ENCODE peak calls at places on chromosomes 11 and 22, in nine cellular contexts. One of them, this sample, is unnamed.

GRCh38 chr22:43053176-43053575 is 36.0 kb downstream of the TTLL1 start:
- DNase-seq in stomach: no peak
- DNase-seq in prostate gland: no peak
- DNase-seq in ovary: no peak
- DNase-seq in K562: no peak
- DNase-seq in IMR-90: no peak
- DNase-seq in uterus: no peak
- DNase-seq in body of pancreas: no peak
- DNase-seq in HCT116: no peak
- DNase-seq in this sample: no peak

GRCh38 chr11:131889146-131889577 is 518.7 kb downstream of the NTM start:
- DNase-seq in body of pancreas: no peak
- DNase-seq in K562: no peak
- DNase-seq in stomach: no peak
- DNase-seq in IMR-90: peak
- DNase-seq in prostate gland: no peak
- DNase-seq in HCT116: no peak
- DNase-seq in uterus: peak
- DNase-seq in ovary: no peak
- DNase-seq in this sample: no peak

GRCh38 chr22:49208768-49209252 is 618.9 kb downstream of the BRD1 start:
- DNase-seq in uterus: peak
- DNase-seq in prostate gland: no peak
- DNase-seq in ovary: no peak
- DNase-seq in K562: peak
- DNase-seq in stomach: peak
- DNase-seq in IMR-90: no peak
- DNase-seq in body of pancreas: no peak
- DNase-seq in HCT116: no peak
- DNase-seq in this sample: no peak

GRCh38 chr11:2599561-2600189 is 100.1 kb downstream of the KCNQ1OT1 start:
- DNase-seq in uterus: no peak
- DNase-seq in prostate gland: peak
- DNase-seq in K562: no peak
- DNase-seq in body of pancreas: peak
- DNase-seq in HCT116: no peak
- DNase-seq in ovary: no peak
- DNase-seq in IMR-90: no peak
- DNase-seq in stomach: no peak
- DNase-seq in this sample: no peak

GRCh38 chr22:44261861-44262595 is 50.7 kb downstream of the SHISAL1 start:
- DNase-seq in uterus: peak
- DNase-seq in body of pancreas: no peak
- DNase-seq in K562: no peak
- DNase-seq in prostate gland: no peak
- DNase-seq in stomach: no peak
- DNase-seq in HCT116: no peak
- DNase-seq in ovary: peak
- DNase-seq in IMR-90: no peak
- DNase-seq in this sample: no peak

GRCh38 chr22:50704510-50705218 is 32.0 kb downstream of the SHANK3 start:
- DNase-seq in HCT116: no peak
- DNase-seq in K562: no peak
- DNase-seq in prostate gland: no peak
- DNase-seq in body of pancreas: no peak
- DNase-seq in stomach: no peak
- DNase-seq in IMR-90: no peak
- DNase-seq in ovary: no peak
- DNase-seq in uterus: no peak
- DNase-seq in this sample: no peak

GRCh38 chr11:16818284-16818683 is 79.8 kb downstream of the C11orf58 start:
- DNase-seq in HCT116: no peak
- DNase-seq in prostate gland: no peak
- DNase-seq in stomach: no peak
- DNase-seq in K562: no peak
- DNase-seq in IMR-90: no peak
- DNase-seq in body of pancreas: no peak
- DNase-seq in uterus: no peak
- DNase-seq in ovary: no peak
- DNase-seq in this sample: no peak

GRCh38 chr22:37161442-37161841 is 11.7 kb upstream of the IL2RB start:
- DNase-seq in prostate gland: no peak
- DNase-seq in K562: peak
- DNase-seq in uterus: no peak
- DNase-seq in HCT116: peak
- DNase-seq in body of pancreas: no peak
- DNase-seq in IMR-90: no peak
- DNase-seq in ovary: no peak
- DNase-seq in stomach: no peak
- DNase-seq in this sample: no peak

GRCh38 chr22:50271519-50271970 is 1.4 kb upstream of the MAPK11 start:
- DNase-seq in stomach: peak
- DNase-seq in K562: peak
- DNase-seq in ovary: peak
- DNase-seq in body of pancreas: peak
- DNase-seq in uterus: peak
- DNase-seq in IMR-90: peak
- DNase-seq in HCT116: no peak
- DNase-seq in prostate gland: peak
- DNase-seq in this sample: peak

GRCh38 chr11:35145249-35145648 is 6.3 kb downstream of the CD44 start:
- DNase-seq in stomach: peak
- DNase-seq in prostate gland: no peak
- DNase-seq in IMR-90: peak
- DNase-seq in body of pancreas: peak
- DNase-seq in uterus: no peak
- DNase-seq in K562: peak
- DNase-seq in HCT116: no peak
- DNase-seq in ovary: no peak
- DNase-seq in this sample: peak

GRCh38 chr11:90823446-90823845 is 600.6 kb upstream of the CHORDC1 start:
- DNase-seq in IMR-90: no peak
- DNase-seq in ovary: no peak
- DNase-seq in HCT116: no peak
- DNase-seq in uterus: no peak
- DNase-seq in stomach: no peak
- DNase-seq in K562: no peak
- DNase-seq in body of pancreas: no peak
- DNase-seq in prostate gland: no peak
- DNase-seq in this sample: no peak

GRCh38 chr11:19561011-19561410 is 151.6 kb upstream of the NAV2 start:
- DNase-seq in stomach: no peak
- DNase-seq in K562: no peak
- DNase-seq in prostate gland: no peak
- DNase-seq in body of pancreas: no peak
- DNase-seq in HCT116: no peak
- DNase-seq in IMR-90: peak
- DNase-seq in uterus: no peak
- DNase-seq in ovary: no peak
- DNase-seq in this sample: no peak

GRCh38 chr11:58629857-58630256 is 7.4 kb downstream of the CNTF start:
- DNase-seq in body of pancreas: peak
- DNase-seq in HCT116: peak
- DNase-seq in IMR-90: peak
- DNase-seq in prostate gland: no peak
- DNase-seq in uterus: no peak
- DNase-seq in ovary: no peak
- DNase-seq in K562: peak
- DNase-seq in stomach: no peak
- DNase-seq in this sample: peak

GRCh38 chr11:34072831-34073230 is 21.3 kb downstream of the CAPRIN1 start:
- DNase-seq in prostate gland: no peak
- DNase-seq in HCT116: no peak
- DNase-seq in K562: no peak
- DNase-seq in stomach: no peak
- DNase-seq in body of pancreas: no peak
- DNase-seq in IMR-90: peak
- DNase-seq in ovary: no peak
- DNase-seq in uterus: no peak
- DNase-seq in this sample: no peak

GRCh38 chr22:19873138-19873959 is 18.7 kb upstream of the GNB1L start:
- DNase-seq in IMR-90: no peak
- DNase-seq in body of pancreas: peak
- DNase-seq in uterus: peak
- DNase-seq in stomach: no peak
- DNase-seq in HCT116: no peak
- DNase-seq in K562: no peak
- DNase-seq in prostate gland: no peak
- DNase-seq in ovary: peak
- DNase-seq in this sample: peak

GRCh38 chr22:19875061-19875530 is 20.4 kb upstream of the GNB1L start:
- DNase-seq in HCT116: no peak
- DNase-seq in body of pancreas: peak
- DNase-seq in uterus: peak
- DNase-seq in IMR-90: no peak
- DNase-seq in K562: no peak
- DNase-seq in stomach: no peak
- DNase-seq in ovary: no peak
- DNase-seq in prostate gland: no peak
- DNase-seq in this sample: no peak

GRCh38 chr22:19872779-19873137 is 18.1 kb upstream of the GNB1L start:
- DNase-seq in ovary: peak
- DNase-seq in stomach: peak
- DNase-seq in body of pancreas: peak
- DNase-seq in IMR-90: no peak
- DNase-seq in prostate gland: no peak
- DNase-seq in K562: no peak
- DNase-seq in uterus: peak
- DNase-seq in HCT116: no peak
- DNase-seq in this sample: no peak

GRCh38 chr22:19874307-19875060 is 19.8 kb upstream of the GNB1L start:
- DNase-seq in HCT116: no peak
- DNase-seq in K562: no peak
- DNase-seq in IMR-90: no peak
- DNase-seq in stomach: peak
- DNase-seq in prostate gland: peak
- DNase-seq in body of pancreas: peak
- DNase-seq in uterus: peak
- DNase-seq in ovary: no peak
- DNase-seq in this sample: no peak

GRCh38 chr22:19873960-19874306 is 19.3 kb upstream of the GNB1L start:
- DNase-seq in HCT116: no peak
- DNase-seq in ovary: peak
- DNase-seq in stomach: no peak
- DNase-seq in K562: no peak
- DNase-seq in uterus: peak
- DNase-seq in prostate gland: no peak
- DNase-seq in body of pancreas: peak
- DNase-seq in IMR-90: no peak
- DNase-seq in this sample: no peak
- H3K27ac ChIP-seq in HCT116: no peak
- H3K27ac ChIP-seq in ovary: no peak
- H3K27ac ChIP-seq in stomach: no peak
- H3K27ac ChIP-seq in K562: no peak
- H3K27ac ChIP-seq in uterus: no peak
- H3K27ac ChIP-seq in prostate gland: peak
- H3K27ac ChIP-seq in body of pancreas: no peak
- H3K27ac ChIP-seq in IMR-90: no peak
- H3K27ac ChIP-seq in this sample: no peak

GRCh38 chr22:22068657-22069056 is 86.1 kb upstream of the TOP3B start:
- DNase-seq in IMR-90: no peak
- DNase-seq in ovary: no peak
- DNase-seq in uterus: no peak
- DNase-seq in K562: no peak
- DNase-seq in prostate gland: no peak
- DNase-seq in stomach: no peak
- DNase-seq in HCT116: no peak
- DNase-seq in body of pancreas: no peak
- DNase-seq in this sample: no peak

GRCh38 chr22:22068025-22068424 is 85.4 kb upstream of the TOP3B start:
- DNase-seq in HCT116: no peak
- DNase-seq in stomach: no peak
- DNase-seq in IMR-90: no peak
- DNase-seq in ovary: no peak
- DNase-seq in K562: no peak
- DNase-seq in uterus: no peak
- DNase-seq in body of pancreas: no peak
- DNase-seq in prostate gland: no peak
- DNase-seq in this sample: no peak

GRCh38 chr22:22064580-22064979 is 82.0 kb upstream of the TOP3B start:
- DNase-seq in prostate gland: no peak
- DNase-seq in HCT116: no peak
- DNase-seq in body of pancreas: no peak
- DNase-seq in IMR-90: no peak
- DNase-seq in stomach: no peak
- DNase-seq in uterus: no peak
- DNase-seq in K562: no peak
- DNase-seq in ovary: no peak
- DNase-seq in this sample: no peak

GRCh38 chr22:22069450-22070370 is 87.1 kb upstream of the TOP3B start:
- DNase-seq in HCT116: no peak
- DNase-seq in uterus: no peak
- DNase-seq in K562: no peak
- DNase-seq in stomach: no peak
- DNase-seq in body of pancreas: no peak
- DNase-seq in prostate gland: no peak
- DNase-seq in ovary: no peak
- DNase-seq in IMR-90: no peak
- DNase-seq in this sample: no peak

GRCh38 chr22:22067192-22067591 is 84.6 kb upstream of the TOP3B start:
- DNase-seq in K562: no peak
- DNase-seq in ovary: no peak
- DNase-seq in HCT116: no peak
- DNase-seq in uterus: no peak
- DNase-seq in IMR-90: no peak
- DNase-seq in prostate gland: no peak
- DNase-seq in stomach: no peak
- DNase-seq in body of pancreas: no peak
- DNase-seq in this sample: no peak
- TF ChIP-seq POLR2A in K562: no peak
- TF ChIP-seq POLR2A in ovary: no peak
- TF ChIP-seq POLR2A in HCT116: no peak
- TF ChIP-seq POLR2A in uterus: no peak
- TF ChIP-seq POLR2A in IMR-90: no peak
- TF ChIP-seq POLR2A in prostate gland: no peak
- TF ChIP-seq POLR2A in stomach: no peak
- TF ChIP-seq POLR2A in body of pancreas: no peak
- TF ChIP-seq POLR2A in this sample: no peak

GRCh38 chr22:29377979-29378378 is 10.4 kb downstream of the AP1B1 start:
- DNase-seq in uterus: no peak
- DNase-seq in HCT116: no peak
- DNase-seq in prostate gland: peak
- DNase-seq in body of pancreas: peak
- DNase-seq in IMR-90: no peak
- DNase-seq in ovary: no peak
- DNase-seq in stomach: peak
- DNase-seq in K562: no peak
- DNase-seq in this sample: no peak
- H3K27ac ChIP-seq in uterus: no peak
- H3K27ac ChIP-seq in HCT116: peak
- H3K27ac ChIP-seq in prostate gland: peak
- H3K27ac ChIP-seq in body of pancreas: peak
- H3K27ac ChIP-seq in IMR-90: no peak
- H3K27ac ChIP-seq in ovary: no peak
- H3K27ac ChIP-seq in stomach: peak
- H3K27ac ChIP-seq in K562: no peak
- H3K27ac ChIP-seq in this sample: no peak

GRCh38 chr11:95923730-95924413 is at the start of gene MTMR2:
- DNase-seq in IMR-90: peak
- DNase-seq in K562: peak
- DNase-seq in uterus: peak
- DNase-seq in stomach: peak
- DNase-seq in ovary: peak
- DNase-seq in prostate gland: peak
- DNase-seq in HCT116: peak
- DNase-seq in body of pancreas: peak
- DNase-seq in this sample: peak
- TF ChIP-seq POLR2A in IMR-90: peak
- TF ChIP-seq POLR2A in K562: peak
- TF ChIP-seq POLR2A in uterus: peak
- TF ChIP-seq POLR2A in stomach: peak
- TF ChIP-seq POLR2A in ovary: peak
- TF ChIP-seq POLR2A in prostate gland: peak
- TF ChIP-seq POLR2A in HCT116: peak
- TF ChIP-seq POLR2A in body of pancreas: peak
- TF ChIP-seq POLR2A in this sample: peak

This sample was measured in transverse colon.